ENCODE peak calls at places on chromosomes 12 and 14, in four cellular contexts. R is gastrocnemius medialis, Q is fibroblast of lung, G is astrocyte of the spinal cord. T is an unnamed sample.

GRCh38 chr12:44874981-44875416 is 1.1 kb downstream of the NELL2 start:
- DNase-seq in R (no peak), Q (no peak), G (no peak), T (no peak)

GRCh38 chr12:88921890-88922532 is 341.7 kb upstream of the KITLG start:
- DNase-seq in R (no peak), Q (no peak), G (no peak), T (no peak)

GRCh38 chr12:70692681-70693288 is 55.6 kb upstream of the PTPRB start:
- DNase-seq in R (no peak), Q (peak), G (peak), T (peak)

GRCh38 chr12:76685246-76685678 is 78.7 kb upstream of the ZDHHC17 start:
- DNase-seq in R (no peak), Q (peak), G (peak), T (no peak)

GRCh38 chr14:28102814-28103213 is 663.8 kb upstream of the FOXG1 start:
- DNase-seq in R (no peak), Q (peak), G (peak), T (peak)

GRCh38 chr12:53171725-53172329 is 8.7 kb upstream of the ZNF740 start:
- DNase-seq in R (no peak), Q (peak), G (peak), T (no peak)

GRCh38 chr12:113298861-113299545 is 35.9 kb downstream of the SLC8B1 start:
- DNase-seq in R (peak), Q (peak), G (no peak), T (no peak)

GRCh38 chr12:10735428-10735827 is 12.3 kb upstream of the YBX3 start:
- DNase-seq in R (no peak), Q (no peak), G (no peak), T (no peak)

GRCh38 chr12:106078358-106079025 is 60.3 kb downstream of the NUAK1 start:
- DNase-seq in R (peak), Q (peak), G (peak), T (no peak)

GRCh38 chr14:85334316-85334715 is 195.6 kb upstream of the FLRT2 start:
- DNase-seq in R (no peak), Q (peak), G (no peak), T (no peak)

GRCh38 chr14:21063479-21063878 is 5.9 kb downstream of the RNASE8 start:
- DNase-seq in R (peak), Q (peak), G (peak), T (peak)

GRCh38 chr12:1469063-1469462 is 125.3 kb downstream of the FBXL14 start:
- DNase-seq in R (no peak), Q (no peak), G (no peak), T (no peak)

GRCh38 chr12:38154096-38155019 is 162.2 kb upstream of the ALG10B start:
- DNase-seq in R (no peak), Q (no peak), G (no peak), T (no peak)

GRCh38 chr12:27305673-27306504 is 26.7 kb upstream of the BMAL2 start:
- DNase-seq in R (no peak), Q (peak), G (peak), T (no peak)

GRCh38 chr14:61512508-61512907 is 182.8 kb upstream of the HIF1A start:
- DNase-seq in R (no peak), Q (peak), G (no peak), T (no peak)

GRCh38 chr14:65412881-65413738 is 580 bp downstream of the FUT8 start:
- DNase-seq in R (no peak), Q (peak), G (peak), T (no peak)

GRCh38 chr12:30795410-30795659 is 40.6 kb upstream of the CAPRIN2 start:
- DNase-seq in R (no peak), Q (no peak), G (peak), T (no peak)

GRCh38 chr14:61585598-61586538 is 109.4 kb upstream of the HIF1A start:
- DNase-seq in R (no peak), Q (peak), G (peak), T (no peak)

GRCh38 chr12:12034344-12034743 is 36.4 kb upstream of the BCL2L14 start:
- DNase-seq in R (no peak), Q (no peak), G (no peak), T (no peak)

GRCh38 chr12:12035229-12035628 is 35.5 kb upstream of the BCL2L14 start:
- DNase-seq in R (no peak), Q (no peak), G (no peak), T (no peak)

GRCh38 chr12:12032260-12032761 is 38.4 kb upstream of the BCL2L14 start:
- DNase-seq in R (no peak), Q (no peak), G (no peak), T (no peak)

GRCh38 chr12:12032771-12033588 is 37.8 kb upstream of the BCL2L14 start:
- DNase-seq in R (peak), Q (peak), G (peak), T (peak)

GRCh38 chr12:12033589-12034223 is 37.0 kb upstream of the BCL2L14 start:
- DNase-seq in R (no peak), Q (no peak), G (no peak), T (no peak)
- H3K4me3 ChIP-seq in R (no peak), Q (no peak), G (no peak), T (no peak)

DNA sequence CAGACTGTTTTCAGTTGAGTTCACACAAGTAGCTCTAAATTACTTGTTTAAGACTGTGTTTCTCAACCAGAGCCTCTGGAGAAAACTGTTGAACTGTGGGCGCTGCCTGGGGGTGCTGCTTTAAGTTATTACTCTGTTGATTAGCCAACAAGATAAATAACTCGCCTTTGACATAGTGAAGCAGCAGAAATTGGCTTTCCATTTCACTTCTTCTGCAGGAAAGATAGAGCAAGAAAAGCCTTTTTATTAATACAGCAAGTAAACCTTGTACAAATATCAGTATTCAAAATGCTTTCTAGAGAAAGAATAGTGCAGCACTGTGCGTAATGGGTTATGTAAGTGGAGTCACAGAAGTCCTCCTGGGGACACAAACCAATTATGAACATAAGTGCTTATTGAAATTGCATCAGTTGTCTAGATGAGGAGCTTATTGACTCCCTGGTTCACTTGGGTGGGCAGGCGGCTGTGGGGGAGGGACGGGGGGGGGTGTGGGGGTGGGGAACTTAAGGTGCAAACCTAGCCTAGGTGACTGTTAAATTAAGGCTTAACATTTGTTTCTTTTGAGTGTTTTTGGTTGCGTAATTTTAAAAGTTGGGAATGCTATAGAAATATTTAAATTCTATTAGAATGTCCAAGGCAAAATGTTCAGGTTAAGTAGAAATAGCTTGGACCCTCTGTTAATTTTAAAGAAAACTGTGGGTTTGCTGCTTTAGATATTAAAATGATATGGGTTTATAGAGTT is 6.3 kb downstream of the FRS2 start:
- DNase-seq in R (no peak), Q (no peak), G (no peak), T (no peak)
- H3K4me3 ChIP-seq in R (no peak), Q (no peak), G (no peak), T (no peak)

GRCh38 chr14:51862839-51863235 is 2.4 kb downstream of the GNG2 start:
- DNase-seq in R (no peak), Q (no peak), G (no peak), T (no peak)
- H3K4me3 ChIP-seq in R (no peak), Q (peak), G (no peak), T (no peak)

DNA sequence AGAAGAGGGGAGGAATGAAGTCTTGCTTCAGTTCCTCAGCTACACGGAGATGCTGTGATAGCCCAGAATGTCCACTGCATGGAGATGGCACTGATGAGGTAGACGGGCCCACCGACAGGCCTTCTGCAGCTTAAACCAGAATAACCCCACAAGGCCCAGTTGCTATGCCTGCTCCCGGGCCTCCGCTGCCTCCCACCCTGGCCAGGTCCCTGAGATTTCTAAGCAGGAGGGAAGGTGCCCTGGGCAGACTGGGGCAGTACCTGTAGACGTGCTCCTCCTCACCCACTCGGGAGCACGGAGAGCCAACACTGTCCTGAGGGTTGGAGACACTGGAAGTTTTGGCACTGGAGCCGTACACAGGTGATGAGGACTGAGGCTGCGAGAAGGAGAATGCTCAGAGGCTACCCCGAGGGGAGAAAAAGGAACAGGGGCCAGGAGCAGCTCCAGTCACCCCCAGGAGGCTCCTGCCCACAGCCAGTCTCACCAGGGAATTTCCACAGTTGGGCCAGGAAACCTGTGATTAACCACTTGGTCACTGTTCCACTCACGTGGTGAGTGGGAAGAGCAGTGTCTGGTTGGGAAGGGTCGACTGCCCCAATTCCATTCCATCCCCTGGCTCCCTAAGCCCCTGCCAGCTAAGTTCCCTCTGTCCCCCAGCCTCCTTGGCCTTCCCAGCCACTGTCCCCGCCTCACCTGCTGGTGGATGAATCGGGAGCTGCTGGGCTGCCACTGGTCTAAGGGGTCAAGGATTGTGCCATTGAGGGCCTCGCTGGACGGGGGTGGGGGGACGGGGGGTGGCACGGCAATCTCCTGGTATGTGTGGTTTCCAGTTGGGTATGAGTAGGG is 22.8 kb upstream of the RPLP0 start:
- DNase-seq in R (no peak), Q (no peak), G (no peak), T (no peak)
- H3K4me3 ChIP-seq in R (no peak), Q (no peak), G (no peak), T (no peak)

T was measured in skeletal muscle cell.